ENCODE peak calls at places on chromosomes 7 and 10, in five cellular contexts. I, S, U, L and E are unnamed samples.

GRCh38 chr7:131196808-131197207 is 130.9 kb upstream of the MKLN1 start:
- DNase-seq in L (no peak), I (no peak), U (peak), S (no peak), E (no peak)

GRCh38 chr7:100157334-100158228 is 942 bp downstream of the TRAPPC14 start:
- DNase-seq in I (peak), U (no peak), L (peak), S (no peak), E (no peak)

GRCh38 chr10:18308600-18308999 is 168.4 kb downstream of the CACNB2 start:
- DNase-seq in U (no peak), L (no peak), I (peak), S (no peak), E (no peak)

GRCh38 chr10:4384254-4384653 is 441.8 kb upstream of the AKR1E2 start:
- DNase-seq in I (no peak), L (no peak), U (no peak), S (no peak), E (no peak)

GRCh38 chr10:102426803-102427287 is 5.5 kb downstream of the CUEDC2 start:
- DNase-seq in S (no peak), U (no peak), L (no peak), I (no peak), E (no peak)

GRCh38 chr7:120334475-120334874 is 61.5 kb downstream of the KCND2 start:
- DNase-seq in S (no peak), I (no peak), L (no peak), U (no peak), E (no peak)

GRCh38 chr10:58570979-58571378 is 58.3 kb downstream of the BICC1 start:
- DNase-seq in I (no peak), S (no peak), L (no peak), U (no peak), E (no peak)

GRCh38 chr7:148561099-148561498 is 29.5 kb upstream of the C7orf33 start:
- DNase-seq in S (no peak), I (no peak), L (no peak), U (no peak), E (no peak)

GRCh38 chr10:50574305-50574704 is 49.5 kb downstream of the SGMS1 start:
- DNase-seq in I (no peak), S (no peak), U (no peak), L (no peak), E (no peak)

GRCh38 chr7:151143261-151144015 is 24.1 kb downstream of the GBX1 start:
- DNase-seq in L (no peak), S (no peak), U (no peak), I (peak), E (no peak)

GRCh38 chr10:77909755-77910375 is 16.7 kb downstream of the DLG5 start:
- DNase-seq in L (no peak), I (no peak), S (no peak), U (no peak), E (no peak)

GRCh38 chr10:112815238-112816032 is 134.6 kb upstream of the TCF7L2 start:
- DNase-seq in L (no peak), S (no peak), I (no peak), U (no peak), E (no peak)

GRCh38 chr10:43138757-43139241 is 554 bp downstream of the CSGALNACT2 start:
- DNase-seq in I (peak), L (peak), S (peak), U (no peak), E (peak)

GRCh38 chr7:98107313-98107691 is 640 bp downstream of the LMTK2 start:
- DNase-seq in U (no peak), L (no peak), I (peak), S (no peak), E (no peak)

GRCh38 chr7:140911746-140912145 is 13.0 kb downstream of the BRAF start:
- DNase-seq in I (no peak), S (no peak), L (no peak), U (no peak), E (no peak)

GRCh38 chr7:1020849-1021251 is 23.5 kb upstream of the GPR146 start:
- DNase-seq in S (no peak), L (no peak), U (no peak), I (no peak), E (no peak)

GRCh38 chr7:4226166-4226857 is 455.8 kb upstream of the FOXK1 start:
- DNase-seq in L (no peak), U (no peak), I (no peak), S (no peak), E (no peak)

GRCh38 chr7:11951909-11952308 is 119.9 kb upstream of the THSD7A start:
- DNase-seq in S (no peak), I (no peak), L (no peak), U (no peak), E (no peak)

GRCh38 chr7:114414151-114415053 is at the start of gene FOXP2:
- DNase-seq in S (no peak), I (no peak), U (peak), L (no peak), E (no peak)